ENCODE peak calls at places on chromosomes 2 and 18, in five cellular contexts. One of them, this sample, is unnamed.

GRCh38 chr2:133532919-133533318 is 35.3 kb downstream of the NCKAP5 start:
- DNase-seq in H9: no peak
- DNase-seq in SK-N-SH: no peak
- DNase-seq in fibroblast of lung: peak; percentile 32
- DNase-seq in PC-3: peak; percentile 93
- DNase-seq in this sample: no peak

GRCh38 chr2:196123679-196124373 is 47.6 kb downstream of the STK17B start:
- DNase-seq in PC-3: no peak
- DNase-seq in SK-N-SH: no peak
- DNase-seq in H9: no peak
- DNase-seq in fibroblast of lung: peak; percentile 52
- DNase-seq in this sample: peak; percentile 41

GRCh38 chr2:27730980-27731691 is 40.4 kb upstream of the MRPL33 start:
- DNase-seq in SK-N-SH: no peak
- DNase-seq in PC-3: no peak
- DNase-seq in H9: no peak
- DNase-seq in fibroblast of lung: no peak
- DNase-seq in this sample: no peak

GRCh38 chr2:38572167-38572566 is 30.6 kb downstream of the HNRNPLL start:
- DNase-seq in PC-3: no peak
- DNase-seq in H9: no peak
- DNase-seq in SK-N-SH: no peak
- DNase-seq in fibroblast of lung: peak; percentile 70
- DNase-seq in this sample: no peak

GRCh38 chr2:62409442-62409841 is 96.6 kb downstream of the TMEM17 start:
- DNase-seq in H9: no peak
- DNase-seq in PC-3: peak; percentile 46
- DNase-seq in fibroblast of lung: no peak
- DNase-seq in SK-N-SH: no peak
- DNase-seq in this sample: no peak

GRCh38 chr2:64768426-64769033 is 114.8 kb upstream of the SERTAD2 start:
- DNase-seq in H9: no peak
- DNase-seq in fibroblast of lung: no peak
- DNase-seq in PC-3: peak; percentile 19
- DNase-seq in SK-N-SH: peak; percentile 38
- DNase-seq in this sample: no peak

GRCh38 chr18:46402945-46403344 is 254.1 kb downstream of the LOXHD1 start:
- DNase-seq in fibroblast of lung: no peak
- DNase-seq in PC-3: no peak
- DNase-seq in SK-N-SH: peak; percentile 48
- DNase-seq in H9: no peak
- DNase-seq in this sample: no peak

GRCh38 chr2:9264301-9264700 is 57.7 kb downstream of the ASAP2 start:
- DNase-seq in SK-N-SH: no peak
- DNase-seq in fibroblast of lung: no peak
- DNase-seq in PC-3: no peak
- DNase-seq in H9: no peak
- DNase-seq in this sample: no peak

GRCh38 chr2:208280933-208281332 is 14.9 kb downstream of the PIKFYVE start:
- DNase-seq in SK-N-SH: no peak
- DNase-seq in H9: no peak
- DNase-seq in fibroblast of lung: peak; percentile 59
- DNase-seq in PC-3: peak; percentile 13
- DNase-seq in this sample: no peak

GRCh38 chr2:232838406-232838874 is 31.6 kb upstream of the SNORC start:
- DNase-seq in H9: no peak
- DNase-seq in SK-N-SH: no peak
- DNase-seq in PC-3: peak; percentile 30
- DNase-seq in fibroblast of lung: no peak
- DNase-seq in this sample: peak; percentile 23

GRCh38 chr2:214731008-214731407 is 78.5 kb downstream of the BARD1 start:
- DNase-seq in fibroblast of lung: no peak
- DNase-seq in PC-3: no peak
- DNase-seq in SK-N-SH: no peak
- DNase-seq in H9: no peak
- DNase-seq in this sample: no peak

GRCh38 chr2:217370391-217370790 is 510.5 kb upstream of the TNP1 start:
- DNase-seq in H9: no peak
- DNase-seq in fibroblast of lung: no peak
- DNase-seq in PC-3: peak; percentile 96
- DNase-seq in SK-N-SH: no peak
- DNase-seq in this sample: no peak

GRCh38 chr18:28151434-28151833 is 25.5 kb downstream of the CDH2 start:
- DNase-seq in H9: no peak
- DNase-seq in fibroblast of lung: no peak
- DNase-seq in SK-N-SH: no peak
- DNase-seq in PC-3: no peak
- DNase-seq in this sample: no peak

GRCh38 chr2:30425326-30425725 is 21.7 kb upstream of the LCLAT1 start:
- DNase-seq in PC-3: no peak
- DNase-seq in fibroblast of lung: no peak
- DNase-seq in H9: no peak
- DNase-seq in SK-N-SH: peak; percentile 34
- DNase-seq in this sample: no peak

GRCh38 chr2:158676696-158677095 is 118.4 kb upstream of the DAPL1 start:
- DNase-seq in H9: no peak
- DNase-seq in PC-3: no peak
- DNase-seq in fibroblast of lung: no peak
- DNase-seq in SK-N-SH: no peak
- DNase-seq in this sample: no peak

GRCh38 chr2:182713611-182714010 is 2.4 kb upstream of the DNAJC10 start:
- DNase-seq in SK-N-SH: no peak
- DNase-seq in PC-3: no peak
- DNase-seq in H9: no peak
- DNase-seq in fibroblast of lung: no peak
- DNase-seq in this sample: no peak

GRCh38 chr18:46715062-46715461 is 41.8 kb downstream of the ST8SIA5 start:
- DNase-seq in PC-3: no peak
- DNase-seq in H9: no peak
- DNase-seq in fibroblast of lung: no peak
- DNase-seq in SK-N-SH: no peak
- DNase-seq in this sample: no peak

GRCh38 chr2:109527079-109527478 is 86.7 kb downstream of the SEPTIN10 start:
- DNase-seq in PC-3: no peak
- DNase-seq in H9: no peak
- DNase-seq in SK-N-SH: no peak
- DNase-seq in fibroblast of lung: no peak
- DNase-seq in this sample: no peak

GRCh38 chr18:59669872-59670657 is 27.2 kb downstream of the CCBE1 start:
- DNase-seq in SK-N-SH: no peak
- DNase-seq in fibroblast of lung: peak; percentile 76
- DNase-seq in PC-3: no peak
- DNase-seq in H9: no peak
- DNase-seq in this sample: peak; percentile 21

GRCh38 chr2:166249318-166249717 is 121.5 kb upstream of the SCN1A start:
- DNase-seq in PC-3: no peak
- DNase-seq in fibroblast of lung: no peak
- DNase-seq in SK-N-SH: no peak
- DNase-seq in H9: no peak
- DNase-seq in this sample: no peak

GRCh38 chr18:23738151-23738550 is 48.9 kb downstream of the LAMA3 start:
- DNase-seq in H9: no peak
- DNase-seq in fibroblast of lung: no peak
- DNase-seq in SK-N-SH: no peak
- DNase-seq in PC-3: no peak
- DNase-seq in this sample: no peak

GRCh38 chr2:24164416-24164973 is 10.4 kb upstream of the FAM228A start:
- DNase-seq in PC-3: peak; percentile 30
- DNase-seq in H9: peak; percentile 69
- DNase-seq in fibroblast of lung: peak; percentile 8
- DNase-seq in SK-N-SH: peak; percentile 67
- DNase-seq in this sample: peak; percentile 21

GRCh38 chr2:29309090-29310054 is 194.2 kb downstream of the CLIP4 start:
- DNase-seq in H9: peak; percentile 64
- DNase-seq in SK-N-SH: peak; percentile 78
- DNase-seq in fibroblast of lung: peak; percentile 66
- DNase-seq in PC-3: peak; percentile 76
- DNase-seq in this sample: peak; percentile 87

GRCh38 chr18:12397254-12397653 is 10.5 kb upstream of the PRELID3A start:
- DNase-seq in H9: no peak
- DNase-seq in fibroblast of lung: no peak
- DNase-seq in SK-N-SH: no peak
- DNase-seq in PC-3: no peak
- DNase-seq in this sample: no peak

GRCh38 chr18:48452863-48453323 is 43.7 kb upstream of the ZBTB7C start:
- DNase-seq in H9: no peak
- DNase-seq in SK-N-SH: no peak
- DNase-seq in PC-3: no peak
- DNase-seq in fibroblast of lung: no peak
- DNase-seq in this sample: peak; percentile 53

GRCh38 chr2:126886201-126886905 is 12.3 kb upstream of the TEX51 start:
- DNase-seq in fibroblast of lung: peak; percentile 56
- DNase-seq in PC-3: peak; percentile 4
- DNase-seq in SK-N-SH: no peak
- DNase-seq in H9: peak; percentile 90
- DNase-seq in this sample: peak; percentile 85

GRCh38 chr2:202491514-202491913 is 115.4 kb downstream of the BMPR2 start:
- DNase-seq in PC-3: no peak
- DNase-seq in SK-N-SH: no peak
- DNase-seq in fibroblast of lung: no peak
- DNase-seq in H9: no peak
- DNase-seq in this sample: no peak

GRCh38 chr2:215454519-215454918 is 18.7 kb upstream of the FN1 start:
- DNase-seq in PC-3: peak; percentile 70
- DNase-seq in SK-N-SH: peak; percentile 42
- DNase-seq in fibroblast of lung: peak; percentile 66
- DNase-seq in H9: no peak
- DNase-seq in this sample: peak; percentile 47

GRCh38 chr18:468841-469796 is 31.4 kb downstream of the COLEC12 start:
- DNase-seq in SK-N-SH: peak; percentile 33
- DNase-seq in fibroblast of lung: no peak
- DNase-seq in PC-3: no peak
- DNase-seq in H9: no peak
- DNase-seq in this sample: no peak

DNA sequence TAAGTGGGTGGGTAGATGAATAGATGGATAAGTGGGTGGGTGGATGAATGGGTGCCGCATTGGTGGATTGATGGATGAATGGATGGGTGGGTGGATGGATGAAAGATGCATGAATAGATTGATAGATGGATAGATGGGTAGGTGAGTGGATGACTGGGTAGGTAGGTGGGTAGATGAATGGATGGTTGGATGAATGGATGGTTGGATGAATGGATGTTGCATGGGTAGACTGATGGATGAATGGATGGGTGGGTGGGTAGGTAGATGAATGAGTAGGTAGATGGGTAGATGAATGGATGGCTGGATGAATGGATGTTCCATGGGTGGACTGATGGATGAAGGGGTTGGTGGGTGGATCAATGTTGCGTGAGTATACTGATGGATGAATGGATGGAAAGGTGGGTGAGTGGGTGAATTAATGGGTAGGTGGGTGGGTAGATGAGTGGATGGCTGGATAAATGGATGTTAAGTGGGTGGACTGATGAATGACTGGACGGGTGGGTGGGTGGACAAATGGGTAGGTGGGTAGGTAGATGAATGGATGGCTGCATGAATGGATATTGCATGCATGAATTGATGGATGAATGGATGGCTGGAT is 30.5 kb downstream of the ANKMY1 start:
- DNase-seq in PC-3: no peak
- DNase-seq in fibroblast of lung: no peak
- DNase-seq in SK-N-SH: no peak
- DNase-seq in H9: no peak
- DNase-seq in this sample: no peak
- H3K9me3 ChIP-seq in PC-3: peaks cover 15% of the 10 kb centered on the region
- H3K9me3 ChIP-seq in fibroblast of lung: no peaks in the 10 kb centered on the region
- H3K9me3 ChIP-seq in SK-N-SH: peaks cover 16% of the 10 kb centered on the region
- H3K9me3 ChIP-seq in H9: peaks cover 25% of the 10 kb centered on the region
- H3K9me3 ChIP-seq in this sample: peaks cover 16% of the 10 kb centered on the region

GRCh38 chr18:55402731-55403405 is 185.1 kb downstream of the TCF4 start:
- DNase-seq in H9: no peak
- DNase-seq in SK-N-SH: no peak
- DNase-seq in PC-3: no peak
- DNase-seq in fibroblast of lung: peak; percentile 60
- DNase-seq in this sample: no peak

GRCh38 chr18:55401275-55401620 is 186.7 kb downstream of the TCF4 start:
- DNase-seq in SK-N-SH: no peak
- DNase-seq in fibroblast of lung: peak; percentile 39
- DNase-seq in H9: no peak
- DNase-seq in PC-3: no peak
- DNase-seq in this sample: no peak

GRCh38 chr18:55401638-55402191 is 186.3 kb downstream of the TCF4 start:
- DNase-seq in fibroblast of lung: peak; percentile 70
- DNase-seq in SK-N-SH: no peak
- DNase-seq in H9: peak; percentile 69
- DNase-seq in PC-3: no peak
- DNase-seq in this sample: peak; percentile 48

GRCh38 chr18:55398858-55399257 is 189.1 kb downstream of the TCF4 start:
- DNase-seq in PC-3: no peak
- DNase-seq in fibroblast of lung: peak; percentile 17
- DNase-seq in H9: no peak
- DNase-seq in SK-N-SH: no peak
- DNase-seq in this sample: no peak

GRCh38 chr18:55400590-55401274 is 187.3 kb downstream of the TCF4 start:
- DNase-seq in SK-N-SH: no peak
- DNase-seq in H9: no peak
- DNase-seq in PC-3: no peak
- DNase-seq in fibroblast of lung: peak; percentile 37
- DNase-seq in this sample: no peak
- H3K79me2 ChIP-seq in SK-N-SH: peaks cover 89% of the 10 kb centered on the region
- H3K79me2 ChIP-seq in H9: peaks cover 3% of the 10 kb centered on the region
- H3K79me2 ChIP-seq in PC-3: no peaks in the 10 kb centered on the region
- H3K79me2 ChIP-seq in fibroblast of lung: peaks cover 12% of the 10 kb centered on the region
- H3K79me2 ChIP-seq in this sample: peaks cover 40% of the 10 kb centered on the region

GRCh38 chr18:78378983-78379382 is 600.6 kb upstream of the SALL3 start:
- DNase-seq in fibroblast of lung: no peak
- DNase-seq in PC-3: no peak
- DNase-seq in SK-N-SH: no peak
- DNase-seq in H9: no peak
- DNase-seq in this sample: no peak
- H3K9me3 ChIP-seq in fibroblast of lung: no peaks in the 10 kb centered on the region
- H3K9me3 ChIP-seq in PC-3: no peaks in the 10 kb centered on the region
- H3K9me3 ChIP-seq in SK-N-SH: no peaks in the 10 kb centered on the region
- H3K9me3 ChIP-seq in H9: no peaks in the 10 kb centered on the region
- H3K9me3 ChIP-seq in this sample: no peaks in the 10 kb centered on the region

DNA sequence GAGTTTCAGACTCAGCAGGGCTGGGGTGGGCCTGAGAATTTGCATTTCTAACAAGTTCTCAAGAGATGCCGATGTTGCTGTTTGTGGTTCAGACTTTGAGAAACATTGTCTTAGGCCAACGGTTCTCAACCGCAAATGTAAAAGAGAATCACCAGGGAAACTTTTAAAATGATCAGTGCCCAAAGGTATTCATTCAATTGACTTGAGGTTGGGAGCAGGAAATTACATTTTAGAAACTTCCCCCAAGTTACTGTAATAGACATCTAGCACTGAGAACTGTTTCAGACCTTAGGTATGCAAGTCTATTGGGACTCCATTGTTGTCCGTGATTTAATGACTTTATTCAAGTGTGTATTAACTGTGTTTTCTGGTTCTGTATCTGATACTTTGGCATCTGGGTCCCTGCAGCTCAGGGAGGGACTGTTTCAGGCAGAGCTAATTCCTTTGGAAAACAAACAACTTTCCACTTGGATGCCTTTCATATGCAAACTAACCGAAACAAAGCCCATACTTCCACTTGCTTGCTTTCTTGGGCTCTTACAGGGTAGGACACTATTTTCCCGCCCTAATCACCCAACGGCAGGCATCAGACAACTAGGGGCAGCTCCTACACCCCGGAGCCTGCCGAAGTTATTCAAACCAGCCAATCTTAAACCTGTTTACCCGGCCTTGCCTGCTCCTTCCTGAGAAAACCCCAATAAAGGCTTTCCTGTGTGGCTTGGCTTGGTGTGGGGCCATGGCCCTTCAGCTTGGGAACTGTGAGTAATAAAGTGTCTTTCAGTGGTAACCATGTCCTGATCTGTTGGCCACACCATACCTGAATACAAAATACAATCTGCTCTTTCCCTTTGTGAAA is 97.6 kb downstream of the POLE4 start:
- DNase-seq in H9: peak; percentile 92
- DNase-seq in SK-N-SH: no peak
- DNase-seq in fibroblast of lung: no peak
- DNase-seq in PC-3: no peak
- DNase-seq in this sample: no peak
- H3K79me2 ChIP-seq in H9: no peaks in the 10 kb centered on the region
- H3K79me2 ChIP-seq in SK-N-SH: no peaks in the 10 kb centered on the region
- H3K79me2 ChIP-seq in fibroblast of lung: no peaks in the 10 kb centered on the region
- H3K79me2 ChIP-seq in PC-3: no peaks in the 10 kb centered on the region
- H3K79me2 ChIP-seq in this sample: no peaks in the 10 kb centered on the region

This sample was measured in hepatocyte.